ENCODE peak calls at places on chromosomes 2 and 18, in eight cellular contexts. K, W, A, Y, J, O, D and G are unnamed samples.

GRCh38 chr2:160353813-160354212 is 139.8 kb downstream of the RBMS1 start:
- DNase-seq in K (no peak), W (no peak), A (no peak), Y (no peak), J (no peak), O (no peak), D (no peak), G (no peak)

GRCh38 chr18:702957-703659 is 9.3 kb downstream of the ENOSF1 start:
- DNase-seq in K (no peak), W (no peak), A (no peak), Y (peak; percentile 54), J (peak; percentile 50), O (no peak), D (no peak), G (no peak)

GRCh38 chr18:23069481-23069880 is 65.8 kb upstream of the CABLES1 start:
- DNase-seq in K (no peak), W (peak; percentile 11), A (no peak), Y (no peak), J (no peak), O (no peak), D (no peak), G (no peak)

GRCh38 chr2:29423267-29423666 is 308.1 kb downstream of the CLIP4 start:
- DNase-seq in K (no peak), W (no peak), A (no peak), Y (no peak), J (no peak), O (no peak), D (no peak), G (no peak)

GRCh38 chr18:31679133-31679731 is 5.1 kb downstream of the B4GALT6 start:
- DNase-seq in K (no peak), W (no peak), A (no peak), Y (no peak), J (peak; percentile 80), O (peak; percentile 26), D (no peak), G (no peak)

GRCh38 chr2:15840173-15840572 is 100.2 kb upstream of the MYCN start:
- DNase-seq in K (no peak), W (no peak), A (no peak), Y (no peak), J (no peak), O (no peak), D (no peak), G (no peak)

GRCh38 chr2:41621578-41621977 is 426.2 kb upstream of the PKDCC start:
- DNase-seq in K (peak; percentile 5), W (no peak), A (no peak), Y (no peak), J (no peak), O (no peak), D (no peak), G (no peak)

GRCh38 chr2:71742953-71743601 is 289.7 kb downstream of the DYSF start:
- DNase-seq in K (peak; percentile 82), W (no peak), A (no peak), Y (peak; percentile 65), J (peak; percentile 92), O (no peak), D (no peak), G (no peak)

GRCh38 chr2:23711979-23712755 is 214.8 kb downstream of the ATAD2B start:
- DNase-seq in K (no peak), W (no peak), A (no peak), Y (no peak), J (no peak), O (no peak), D (no peak), G (no peak)

GRCh38 chr18:50836521-50836957 is 16.7 kb upstream of the MRO start:
- DNase-seq in K (peak; percentile 49), W (no peak), A (no peak), Y (peak; percentile 49), J (peak; percentile 86), O (no peak), D (no peak), G (no peak)

GRCh38 chr18:62876106-62876505 is 160.8 kb downstream of the PHLPP1 start:
- DNase-seq in K (no peak), W (no peak), A (no peak), Y (no peak), J (no peak), O (no peak), D (no peak), G (no peak)

GRCh38 chr2:170152421-170152820 is 25.5 kb upstream of the MYO3B start:
- DNase-seq in K (no peak), W (no peak), A (no peak), Y (no peak), J (no peak), O (no peak), D (no peak), G (no peak)

GRCh38 chr2:85867121-85867520 is 21.7 kb downstream of the ST3GAL5 start:
- DNase-seq in K (no peak), W (no peak), A (no peak), Y (no peak), J (no peak), O (no peak), D (no peak), G (no peak)

GRCh38 chr18:38654966-38655365 is 1089.4 kb upstream of the CELF4 start:
- DNase-seq in K (peak; percentile 94), W (no peak), A (no peak), Y (no peak), J (no peak), O (no peak), D (no peak), G (no peak)

GRCh38 chr18:1092228-1092627 is 187.6 kb downstream of the ADCYAP1 start:
- DNase-seq in K (no peak), W (no peak), A (no peak), Y (no peak), J (no peak), O (no peak), D (no peak), G (no peak)

GRCh38 chr2:170393861-170394498 is 216.0 kb downstream of the MYO3B start:
- DNase-seq in K (no peak), W (no peak), A (no peak), Y (no peak), J (no peak), O (no peak), D (no peak), G (no peak)

GRCh38 chr2:65214843-65215242 is 12.8 kb upstream of the ACTR2 start:
- DNase-seq in K (no peak), W (no peak), A (no peak), Y (no peak), J (no peak), O (no peak), D (no peak), G (no peak)

GRCh38 chr18:52118684-52119083 is 221.3 kb upstream of the DCC start:
- DNase-seq in K (no peak), W (no peak), A (no peak), Y (no peak), J (no peak), O (no peak), D (no peak), G (no peak)

GRCh38 chr2:237465515-237466227 is 21.4 kb upstream of the MLPH start:
- DNase-seq in K (no peak), W (no peak), A (no peak), Y (peak; percentile 86), J (peak; percentile 87), O (no peak), D (no peak), G (no peak)

GRCh38 chr18:24212939-24213338 is 74.1 kb downstream of the CABYR start:
- DNase-seq in K (no peak), W (no peak), A (no peak), Y (no peak), J (peak; percentile 54), O (peak; percentile 49), D (no peak), G (no peak)

GRCh38 chr2:241478166-241478565 is 30.2 kb downstream of the STK25 start:
- DNase-seq in K (no peak), W (no peak), A (no peak), Y (no peak), J (no peak), O (no peak), D (no peak), G (no peak)

GRCh38 chr18:7812431-7813063 is 245.4 kb downstream of the PTPRM start:
- DNase-seq in K (no peak), W (no peak), A (no peak), Y (peak; percentile 30), J (peak; percentile 11), O (no peak), D (no peak), G (no peak)

GRCh38 chr2:164485541-164485940 is 135.7 kb downstream of the GRB14 start:
- DNase-seq in K (no peak), W (no peak), A (no peak), Y (no peak), J (no peak), O (no peak), D (no peak), G (peak; percentile 31)

GRCh38 chr18:7821784-7822183 is 254.7 kb downstream of the PTPRM start:
- DNase-seq in K (no peak), W (no peak), A (no peak), Y (no peak), J (no peak), O (no peak), D (no peak), G (no peak)